ENCODE peak calls at places on chromosomes 4 and X, in six cellular contexts. One of them, this sample, is unnamed.

GRCh38 chr4:158572608-158573007 is 50.9 kb downstream of the RXFP1 start:
- DNase-seq in K562: no peak
- DNase-seq in GM12878: no peak
- DNase-seq in endothelial cell of umbilical vein: no peak
- DNase-seq in A549: no peak
- DNase-seq in NB4: no peak
- DNase-seq in this sample: no peak

GRCh38 chr4:53916431-53916889 is 147.9 kb downstream of the CHIC2 start:
- DNase-seq in endothelial cell of umbilical vein: peak
- DNase-seq in K562: no peak
- DNase-seq in NB4: no peak
- DNase-seq in A549: no peak
- DNase-seq in GM12878: no peak
- DNase-seq in this sample: no peak

GRCh38 chr4:148951346-148951745 is 509.1 kb upstream of the NR3C2 start:
- DNase-seq in GM12878: no peak
- DNase-seq in NB4: no peak
- DNase-seq in A549: no peak
- DNase-seq in K562: no peak
- DNase-seq in endothelial cell of umbilical vein: no peak
- DNase-seq in this sample: no peak

GRCh38 chrX:5113128-5113527 is 1115.5 kb downstream of the NLGN4X start:
- DNase-seq in GM12878: no peak
- DNase-seq in A549: peak
- DNase-seq in endothelial cell of umbilical vein: no peak
- DNase-seq in K562: no peak
- DNase-seq in NB4: peak
- DNase-seq in this sample: no peak

GRCh38 chrX:69503228-69503834 is 795 bp upstream of the NALF2 start:
- DNase-seq in endothelial cell of umbilical vein: no peak
- DNase-seq in GM12878: no peak
- DNase-seq in K562: no peak
- DNase-seq in A549: peak
- DNase-seq in NB4: no peak
- DNase-seq in this sample: peak

GRCh38 chr4:151614532-151614931 is 146.3 kb downstream of the GATB start:
- DNase-seq in K562: no peak
- DNase-seq in GM12878: no peak
- DNase-seq in A549: no peak
- DNase-seq in NB4: no peak
- DNase-seq in endothelial cell of umbilical vein: no peak
- DNase-seq in this sample: no peak

GRCh38 chr4:134219043-134219442 is 17.5 kb upstream of the PABPC4L start:
- DNase-seq in A549: no peak
- DNase-seq in NB4: no peak
- DNase-seq in K562: no peak
- DNase-seq in GM12878: no peak
- DNase-seq in endothelial cell of umbilical vein: no peak
- DNase-seq in this sample: no peak

GRCh38 chr4:10620935-10621488 is 63.6 kb downstream of the CLNK start:
- DNase-seq in GM12878: no peak
- DNase-seq in endothelial cell of umbilical vein: no peak
- DNase-seq in K562: no peak
- DNase-seq in NB4: no peak
- DNase-seq in A549: no peak
- DNase-seq in this sample: no peak

GRCh38 chrX:53072418-53073114 is 9.6 kb upstream of the TSPYL2 start:
- DNase-seq in GM12878: no peak
- DNase-seq in endothelial cell of umbilical vein: no peak
- DNase-seq in A549: no peak
- DNase-seq in K562: no peak
- DNase-seq in NB4: no peak
- DNase-seq in this sample: no peak

GRCh38 chr4:107800686-107801085 is 24.0 kb upstream of the SGMS2 start:
- DNase-seq in GM12878: no peak
- DNase-seq in A549: no peak
- DNase-seq in NB4: no peak
- DNase-seq in K562: no peak
- DNase-seq in endothelial cell of umbilical vein: no peak
- DNase-seq in this sample: no peak

GRCh38 chrX:23907106-23907495 is 637 bp downstream of the APOO start:
- DNase-seq in K562: peak
- DNase-seq in NB4: peak
- DNase-seq in A549: no peak
- DNase-seq in endothelial cell of umbilical vein: no peak
- DNase-seq in GM12878: no peak
- DNase-seq in this sample: no peak

GRCh38 chr4:153107246-153107645 is 97.0 kb upstream of the TRIM2 start:
- DNase-seq in NB4: no peak
- DNase-seq in K562: no peak
- DNase-seq in endothelial cell of umbilical vein: no peak
- DNase-seq in GM12878: no peak
- DNase-seq in A549: no peak
- DNase-seq in this sample: no peak

GRCh38 chr4:86019906-86020305 is 339.9 kb downstream of the MAPK10 start:
- DNase-seq in A549: no peak
- DNase-seq in NB4: no peak
- DNase-seq in endothelial cell of umbilical vein: no peak
- DNase-seq in GM12878: no peak
- DNase-seq in K562: no peak
- DNase-seq in this sample: no peak

GRCh38 chr4:88818650-88819470 is 121.2 kb upstream of the NAP1L5 start:
- DNase-seq in endothelial cell of umbilical vein: peak
- DNase-seq in GM12878: peak
- DNase-seq in A549: peak
- DNase-seq in K562: no peak
- DNase-seq in NB4: peak
- DNase-seq in this sample: peak

GRCh38 chr4:107853444-107854325 is 29.0 kb downstream of the SGMS2 start:
- DNase-seq in NB4: no peak
- DNase-seq in GM12878: no peak
- DNase-seq in endothelial cell of umbilical vein: peak
- DNase-seq in A549: peak
- DNase-seq in K562: no peak
- DNase-seq in this sample: no peak

GRCh38 chrX:45230410-45230809 is 29.7 kb upstream of the DIPK2B start:
- DNase-seq in GM12878: no peak
- DNase-seq in A549: no peak
- DNase-seq in endothelial cell of umbilical vein: no peak
- DNase-seq in NB4: peak
- DNase-seq in K562: no peak
- DNase-seq in this sample: no peak

GRCh38 chr4:37882665-37883296 is 8.1 kb upstream of the TBC1D1 start:
- DNase-seq in GM12878: no peak
- DNase-seq in NB4: no peak
- DNase-seq in endothelial cell of umbilical vein: no peak
- DNase-seq in K562: no peak
- DNase-seq in A549: peak
- DNase-seq in this sample: no peak

GRCh38 chrX:56033495-56034180 is 198.5 kb upstream of the KLF8 start:
- DNase-seq in endothelial cell of umbilical vein: no peak
- DNase-seq in K562: no peak
- DNase-seq in A549: no peak
- DNase-seq in NB4: no peak
- DNase-seq in GM12878: no peak
- DNase-seq in this sample: no peak

GRCh38 chrX:68462653-68463052 is 29.4 kb upstream of the OPHN1 start:
- DNase-seq in K562: peak
- DNase-seq in A549: peak
- DNase-seq in GM12878: no peak
- DNase-seq in NB4: peak
- DNase-seq in endothelial cell of umbilical vein: peak
- DNase-seq in this sample: no peak

GRCh38 chrX:48831136-48831908 is 4.1 kb downstream of the PCSK1N start:
- DNase-seq in endothelial cell of umbilical vein: no peak
- DNase-seq in NB4: no peak
- DNase-seq in K562: no peak
- DNase-seq in GM12878: no peak
- DNase-seq in A549: no peak
- DNase-seq in this sample: no peak

GRCh38 chr4:158146736-158147135 is 26.1 kb downstream of the GASK1B start:
- DNase-seq in GM12878: no peak
- DNase-seq in NB4: no peak
- DNase-seq in endothelial cell of umbilical vein: no peak
- DNase-seq in K562: no peak
- DNase-seq in A549: no peak
- DNase-seq in this sample: no peak

GRCh38 chr4:152500798-152501434 is 35.0 kb downstream of the FBXW7 start:
- DNase-seq in GM12878: peak
- DNase-seq in NB4: peak
- DNase-seq in endothelial cell of umbilical vein: peak
- DNase-seq in K562: peak
- DNase-seq in A549: peak
- DNase-seq in this sample: peak

GRCh38 chr4:76989391-76990061 is 40.0 kb downstream of the SEPTIN11 start:
- DNase-seq in A549: no peak
- DNase-seq in K562: no peak
- DNase-seq in NB4: no peak
- DNase-seq in endothelial cell of umbilical vein: no peak
- DNase-seq in GM12878: no peak
- DNase-seq in this sample: no peak

GRCh38 chrX:44974462-44974861 is 101.5 kb downstream of the KDM6A start:
- DNase-seq in GM12878: no peak
- DNase-seq in endothelial cell of umbilical vein: peak
- DNase-seq in A549: peak
- DNase-seq in NB4: no peak
- DNase-seq in K562: no peak
- DNase-seq in this sample: no peak

GRCh38 chr4:107721436-107722090 is 1.5 kb upstream of the PAPSS1 start:
- DNase-seq in NB4: no peak
- DNase-seq in GM12878: no peak
- DNase-seq in endothelial cell of umbilical vein: no peak
- DNase-seq in K562: no peak
- DNase-seq in A549: no peak
- DNase-seq in this sample: no peak

GRCh38 chrX:115898382-115899001 is 272.1 kb upstream of the AGTR2 start:
- DNase-seq in GM12878: no peak
- DNase-seq in K562: peak
- DNase-seq in A549: peak
- DNase-seq in NB4: peak
- DNase-seq in endothelial cell of umbilical vein: no peak
- DNase-seq in this sample: peak

DNA sequence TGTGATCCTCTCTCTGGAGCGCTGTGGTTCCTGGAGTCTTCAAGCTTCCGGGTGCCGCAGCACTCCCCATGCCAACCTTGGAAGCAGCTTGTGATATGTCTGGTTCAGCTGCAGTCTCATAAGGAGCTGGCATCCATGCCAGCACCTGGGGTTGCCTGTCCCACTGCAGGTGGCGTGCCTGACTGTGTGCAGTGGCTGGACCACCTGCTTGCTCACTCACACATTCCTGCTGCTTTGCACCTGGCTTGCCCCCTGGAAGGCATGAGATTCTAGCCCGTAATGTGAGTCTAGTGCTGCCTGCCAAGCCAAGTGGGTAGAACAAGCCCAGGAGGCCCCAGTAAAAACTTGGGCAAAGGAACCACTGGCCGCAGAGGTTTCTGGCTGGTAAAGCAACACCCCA is 687.2 kb upstream of the AADAT start:
- DNase-seq in K562: no peak
- DNase-seq in NB4: no peak
- DNase-seq in A549: no peak
- DNase-seq in endothelial cell of umbilical vein: no peak
- DNase-seq in GM12878: no peak
- DNase-seq in this sample: no peak
- TF ChIP-seq MYC in K562: no peak
- TF ChIP-seq MYC in NB4: no peak
- TF ChIP-seq MYC in A549: no peak
- TF ChIP-seq MYC in endothelial cell of umbilical vein: no peak
- TF ChIP-seq MYC in GM12878: no peak
- TF ChIP-seq MYC in this sample: no peak

DNA sequence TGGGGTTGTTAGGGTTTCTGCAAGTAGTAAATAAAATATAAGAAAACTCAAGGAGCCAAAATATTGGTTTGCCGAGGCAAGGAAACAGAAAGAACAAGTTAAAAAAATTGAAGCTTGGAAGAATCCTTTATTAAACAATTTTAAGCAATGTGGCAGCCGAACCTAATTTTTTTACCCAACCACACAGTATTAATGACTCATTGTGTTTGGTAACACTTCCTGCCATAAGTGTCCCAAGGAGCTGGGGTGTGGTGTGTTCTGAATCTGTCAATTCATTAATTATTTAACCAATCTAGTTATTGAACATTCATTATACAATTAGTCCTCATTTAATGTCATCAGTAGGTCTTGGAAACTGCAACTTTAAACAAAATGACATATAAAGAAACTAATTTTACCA is 19.3 kb upstream of the CPE start:
- DNase-seq in A549: no peak
- DNase-seq in endothelial cell of umbilical vein: no peak
- DNase-seq in GM12878: no peak
- DNase-seq in K562: no peak
- DNase-seq in NB4: peak
- DNase-seq in this sample: no peak
- TF ChIP-seq MYC in A549: no peak
- TF ChIP-seq MYC in endothelial cell of umbilical vein: no peak
- TF ChIP-seq MYC in GM12878: no peak
- TF ChIP-seq MYC in K562: no peak
- TF ChIP-seq MYC in NB4: no peak
- TF ChIP-seq MYC in this sample: no peak

GRCh38 chr4:2837904-2838496 is 5.6 kb upstream of the ADD1 start:
- DNase-seq in K562: no peak
- DNase-seq in endothelial cell of umbilical vein: peak
- DNase-seq in NB4: peak
- DNase-seq in GM12878: no peak
- DNase-seq in A549: no peak
- DNase-seq in this sample: no peak
- TF ChIP-seq MYC in K562: no peak
- TF ChIP-seq MYC in endothelial cell of umbilical vein: no peak
- TF ChIP-seq MYC in NB4: no peak
- TF ChIP-seq MYC in GM12878: no peak
- TF ChIP-seq MYC in A549: no peak
- TF ChIP-seq MYC in this sample: no peak

GRCh38 chr4:184021389-184021788 is 116.3 kb downstream of the STOX2 start:
- DNase-seq in A549: no peak
- DNase-seq in endothelial cell of umbilical vein: no peak
- DNase-seq in K562: no peak
- DNase-seq in NB4: no peak
- DNase-seq in GM12878: no peak
- DNase-seq in this sample: no peak
- TF ChIP-seq MYC in A549: no peak
- TF ChIP-seq MYC in endothelial cell of umbilical vein: no peak
- TF ChIP-seq MYC in K562: no peak
- TF ChIP-seq MYC in NB4: no peak
- TF ChIP-seq MYC in GM12878: no peak
- TF ChIP-seq MYC in this sample: no peak

DNA sequence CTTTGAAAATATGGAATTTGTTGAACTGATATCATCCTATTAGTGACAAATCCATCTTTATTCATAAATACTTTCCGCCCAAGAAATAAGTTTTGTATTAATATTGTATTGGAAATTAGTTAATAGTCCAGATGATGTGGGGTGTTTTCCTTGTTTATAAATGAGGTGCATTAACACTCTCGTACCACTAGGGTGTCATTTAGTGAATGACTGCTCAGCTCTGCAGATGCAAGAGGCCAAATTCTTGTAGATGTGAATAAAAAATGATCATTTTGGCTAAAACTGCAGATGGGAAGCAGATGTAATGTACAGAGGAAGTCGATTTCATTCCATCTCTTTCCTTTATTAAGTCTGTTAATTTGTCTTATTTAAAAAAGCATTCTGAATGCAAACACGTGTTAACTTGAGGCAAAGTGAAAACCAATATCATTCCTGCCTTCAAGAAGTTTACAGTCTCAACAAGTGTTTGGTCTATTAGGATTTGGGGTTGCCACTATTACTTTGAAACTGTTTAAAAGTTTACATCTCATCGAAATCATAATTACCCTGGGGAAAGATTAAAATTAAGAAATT is 108.1 kb downstream of the DHX15 start:
- DNase-seq in K562: peak
- DNase-seq in A549: peak
- DNase-seq in NB4: peak
- DNase-seq in GM12878: no peak
- DNase-seq in endothelial cell of umbilical vein: peak
- DNase-seq in this sample: no peak
- TF ChIP-seq MYC in K562: no peak
- TF ChIP-seq MYC in A549: no peak
- TF ChIP-seq MYC in NB4: no peak
- TF ChIP-seq MYC in GM12878: no peak
- TF ChIP-seq MYC in endothelial cell of umbilical vein: no peak
- TF ChIP-seq MYC in this sample: no peak